ENCODE peak calls at places on chromosome 3, in nine cellular contexts. R is colonic mucosa, U is ovary, E is heart left ventricle, P is SK-N-SH, A is H1, T is adrenal gland, O is fibroblast of lung, G is osteoblast. C is an unnamed sample.

GRCh38 chr3:79724206-79724605 is 43.6 kb downstream of the ROBO1 start:
- DNase-seq in A (peak), U (no peak), O (no peak), T (no peak), R (no peak), P (no peak), E (no peak), G (no peak), C (no peak)

GRCh38 chr3:53617893-53618523 is 123.6 kb downstream of the CACNA1D start:
- DNase-seq in P (no peak), R (no peak), O (no peak), U (no peak), T (no peak), A (peak), E (no peak), G (no peak), C (no peak)

GRCh38 chr3:108235290-108235689 is 13.1 kb upstream of the IFT57 start:
- DNase-seq in P (no peak), O (no peak), R (no peak), U (no peak), A (no peak), G (no peak), T (no peak), E (no peak), C (no peak)

GRCh38 chr3:178603735-178604134 is 67.5 kb downstream of the KCNMB2 start:
- DNase-seq in P (no peak), A (no peak), R (no peak), E (no peak), O (no peak), T (no peak), G (no peak), U (no peak), C (no peak)

GRCh38 chr3:134860141-134860540 is 65.1 kb downstream of the EPHB1 start:
- DNase-seq in O (no peak), P (peak), R (no peak), T (no peak), E (no peak), U (no peak), A (no peak), G (no peak), C (no peak)

GRCh38 chr3:26931891-26932290 is 309.3 kb downstream of the LRRC3B start:
- DNase-seq in E (no peak), A (no peak), T (no peak), O (no peak), P (no peak), U (no peak), R (no peak), G (no peak), C (no peak)

GRCh38 chr3:184751204-184751809 is 39.4 kb upstream of the MAGEF1 start:
- DNase-seq in U (no peak), A (no peak), E (no peak), T (no peak), R (no peak), O (no peak), G (no peak), P (no peak), C (no peak)

GRCh38 chr3:19046440-19046839 is 101.9 kb upstream of the KCNH8 start:
- DNase-seq in P (peak), E (no peak), G (no peak), R (no peak), T (no peak), A (no peak), U (no peak), O (no peak), C (no peak)

GRCh38 chr3:155497930-155498647 is 204.6 kb upstream of the STRIT1 start:
- DNase-seq in R (no peak), T (no peak), E (no peak), O (peak), U (no peak), A (no peak), P (no peak), G (peak), C (peak)

GRCh38 chr3:182182531-182182968 is 470.8 kb downstream of the SOX2 start:
- DNase-seq in A (no peak), R (no peak), P (no peak), U (no peak), O (no peak), T (no peak), E (no peak), G (no peak), C (no peak)

GRCh38 chr3:141412087-141412935 is 44.0 kb downstream of the ZBTB38 start:
- DNase-seq in U (peak), R (peak), E (peak), G (no peak), T (peak), P (no peak), O (peak), A (no peak), C (peak)

GRCh38 chr3:4864503-4864902 is 114.7 kb upstream of the BHLHE40 start:
- DNase-seq in E (no peak), U (no peak), P (no peak), T (no peak), O (peak), G (no peak), R (no peak), A (no peak), C (peak)

GRCh38 chr3:126540946-126541627 is 17.1 kb downstream of the CHST13 start:
- DNase-seq in U (peak), T (no peak), G (peak), A (peak), E (peak), R (no peak), P (peak), O (no peak), C (no peak)

DNA sequence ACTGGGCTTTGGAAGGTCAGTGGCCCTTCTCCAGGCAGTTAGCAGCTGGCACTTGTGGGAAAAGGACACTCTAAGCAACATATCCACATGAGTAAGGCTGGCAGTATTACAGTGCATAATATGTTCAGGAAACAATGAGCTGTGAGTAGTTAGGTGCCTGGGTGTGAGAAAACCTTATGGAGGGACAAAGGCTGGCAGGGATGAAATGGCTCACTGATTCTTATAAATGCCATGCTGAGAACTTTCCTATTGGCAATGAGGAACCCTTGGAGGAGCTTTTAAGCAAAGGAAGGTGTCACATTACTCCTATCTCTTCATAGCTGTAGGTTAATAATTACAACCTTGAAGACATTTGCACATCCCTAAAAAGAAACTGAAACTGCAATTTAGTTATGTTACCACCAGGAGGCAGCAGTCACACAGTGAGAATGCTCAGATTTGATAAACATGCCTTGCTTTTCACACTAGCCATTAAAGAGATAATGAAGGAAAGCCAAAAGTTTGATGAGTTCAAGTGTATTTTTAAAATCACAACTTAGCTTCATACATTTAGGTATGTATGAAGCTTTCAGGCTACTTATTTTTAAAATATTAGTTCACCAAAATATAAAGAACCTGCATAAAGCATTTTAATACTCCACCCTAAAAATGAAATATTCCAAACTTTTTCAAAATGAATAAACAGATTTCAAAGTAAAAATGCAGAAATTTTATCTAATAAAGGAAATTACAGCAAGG is 136.6 kb upstream of the SLC2A2 start:
- DNase-seq in O (no peak), R (no peak), A (no peak), T (no peak), P (no peak), E (no peak), U (no peak), G (no peak), C (no peak)
- TF ChIP-seq CTCF in O (peak), R (peak), A (peak), T (peak), P (peak), E (peak), U (no peak), G (peak), C (peak)

GRCh38 chr3:109275702-109276293 is 40.5 kb downstream of the DPPA2 start:
- DNase-seq in G (no peak), P (peak), U (no peak), A (peak), T (peak), R (peak), E (no peak), O (peak), C (peak)
- H3K4me3 ChIP-seq in G (no peak), P (peak), U (no peak), A (no peak), T (no peak), R (no peak), E (no peak), O (no peak), C (no peak)

GRCh38 chr3:14452676-14453367 is 50.4 kb downstream of the SLC6A6 start:
- DNase-seq in A (no peak), P (no peak), O (peak), E (peak), R (peak), T (peak), G (peak), U (peak), C (peak)
- TF ChIP-seq CTCF in A (no peak), P (peak), O (no peak), E (no peak), R (peak), T (peak), G (peak), U (peak), C (peak)

GRCh38 chr3:13070622-13071021 is 2.6 kb downstream of the IQSEC1 start:
- DNase-seq in R (no peak), A (no peak), O (no peak), T (no peak), E (no peak), P (no peak), U (no peak), G (no peak), C (no peak)

GRCh38 chr3:13067778-13068177 is 5.5 kb downstream of the IQSEC1 start:
- DNase-seq in E (no peak), T (no peak), R (no peak), O (no peak), G (no peak), A (no peak), P (no peak), U (no peak), C (no peak)

GRCh38 chr3:13068269-13069010 is 4.8 kb downstream of the IQSEC1 start:
- DNase-seq in T (no peak), O (no peak), A (no peak), U (no peak), R (no peak), G (no peak), E (no peak), P (no peak), C (no peak)

GRCh38 chr3:13071695-13072094 is 1.5 kb downstream of the IQSEC1 start:
- DNase-seq in O (no peak), U (no peak), T (no peak), E (no peak), A (no peak), G (no peak), R (no peak), P (no peak), C (no peak)

GRCh38 chr3:13069495-13069894 is 3.7 kb downstream of the IQSEC1 start:
- DNase-seq in E (no peak), G (no peak), O (no peak), A (no peak), R (no peak), T (no peak), P (no peak), U (no peak), C (no peak)
- H3K4me3 ChIP-seq in E (no peak), G (no peak), O (no peak), A (no peak), R (no peak), T (no peak), P (no peak), U (no peak), C (no peak)

GRCh38 chr3:121852256-121852655 is 17.2 kb downstream of the EAF2 start:
- DNase-seq in R (no peak), E (no peak), U (no peak), T (no peak), G (no peak), P (no peak), A (no peak), O (no peak), C (no peak)

GRCh38 chr3:121855555-121855954 is 20.5 kb downstream of the EAF2 start:
- DNase-seq in O (no peak), P (no peak), G (no peak), A (no peak), R (no peak), U (no peak), T (no peak), E (no peak), C (no peak)
- TF ChIP-seq CTCF in O (no peak), P (peak), G (no peak), A (peak), R (peak), U (no peak), T (peak), E (no peak), C (peak)

C was measured in fibroblast of the aortic adventitia.